ENCODE peak calls at places on chromosomes 16 and 17, in six cellular contexts. One of them, this sample, is unnamed.

GRCh38 chr17:16328997-16329396 is 24.3 kb downstream of the CENPV start:
- DNase-seq in H9: no peak
- DNase-seq in fibroblast of lung: no peak
- DNase-seq in lower leg skin: no peak
- DNase-seq in stimulated activated CD8-positive, alpha-beta memory T cell treated with anti-CD3 and anti-CD28 coated beads, Interleukin-12 subunit alpha, Interleukin-12 subunit beta, amount 100 ng/mL, for 4 hours: no peak
- DNase-seq in GM23338: peak; percentile 26
- DNase-seq in this sample: no peak

GRCh38 chr17:82518826-82519810 is at the start of gene FOXK2:
- DNase-seq in H9: peak; percentile 98
- DNase-seq in fibroblast of lung: peak; percentile 96
- DNase-seq in lower leg skin: peak; percentile 97
- DNase-seq in stimulated activated CD8-positive, alpha-beta memory T cell treated with anti-CD3 and anti-CD28 coated beads, Interleukin-12 subunit alpha, Interleukin-12 subunit beta, amount 100 ng/mL, for 4 hours: peak; percentile 91
- DNase-seq in GM23338: peak; percentile 93
- DNase-seq in this sample: peak; percentile 94

GRCh38 chr16:89268987-89269735 is 51.7 kb downstream of the ZNF778 start:
- DNase-seq in H9: peak; percentile 13
- DNase-seq in fibroblast of lung: peak; percentile 88
- DNase-seq in lower leg skin: no peak
- DNase-seq in stimulated activated CD8-positive, alpha-beta memory T cell treated with anti-CD3 and anti-CD28 coated beads, Interleukin-12 subunit alpha, Interleukin-12 subunit beta, amount 100 ng/mL, for 4 hours: no peak
- DNase-seq in GM23338: no peak
- DNase-seq in this sample: peak; percentile 80

GRCh38 chr17:38867179-38867994 is 2.5 kb upstream of the LASP1 start:
- DNase-seq in H9: peak; percentile 82
- DNase-seq in fibroblast of lung: peak; percentile 79
- DNase-seq in lower leg skin: peak; percentile 85
- DNase-seq in stimulated activated CD8-positive, alpha-beta memory T cell treated with anti-CD3 and anti-CD28 coated beads, Interleukin-12 subunit alpha, Interleukin-12 subunit beta, amount 100 ng/mL, for 4 hours: no peak
- DNase-seq in GM23338: peak; percentile 79
- DNase-seq in this sample: peak; percentile 85

GRCh38 chr17:36148559-36149295 is 27.7 kb downstream of the TBC1D3B start:
- DNase-seq in H9: peak; percentile 89
- DNase-seq in fibroblast of lung: peak; percentile 73
- DNase-seq in lower leg skin: peak; percentile 93
- DNase-seq in stimulated activated CD8-positive, alpha-beta memory T cell treated with anti-CD3 and anti-CD28 coated beads, Interleukin-12 subunit alpha, Interleukin-12 subunit beta, amount 100 ng/mL, for 4 hours: peak; percentile 46
- DNase-seq in GM23338: peak; percentile 74
- DNase-seq in this sample: peak; percentile 53

GRCh38 chr17:8991514-8992285 is 26.2 kb upstream of the PIK3R5 start:
- DNase-seq in H9: peak; percentile 84
- DNase-seq in fibroblast of lung: peak; percentile 63
- DNase-seq in lower leg skin: peak; percentile 91
- DNase-seq in stimulated activated CD8-positive, alpha-beta memory T cell treated with anti-CD3 and anti-CD28 coated beads, Interleukin-12 subunit alpha, Interleukin-12 subunit beta, amount 100 ng/mL, for 4 hours: no peak
- DNase-seq in GM23338: peak; percentile 95
- DNase-seq in this sample: peak; percentile 54

GRCh38 chr17:7912927-7913524 is 3.1 kb downstream of the RNF227 start:
- DNase-seq in H9: peak; percentile 53
- DNase-seq in fibroblast of lung: peak; percentile 86
- DNase-seq in lower leg skin: no peak
- DNase-seq in stimulated activated CD8-positive, alpha-beta memory T cell treated with anti-CD3 and anti-CD28 coated beads, Interleukin-12 subunit alpha, Interleukin-12 subunit beta, amount 100 ng/mL, for 4 hours: no peak
- DNase-seq in GM23338: peak; percentile 84
- DNase-seq in this sample: peak; percentile 81

GRCh38 chr17:3964203-3965122 is at the start of gene ATP2A3:
- DNase-seq in H9: no peak
- DNase-seq in fibroblast of lung: no peak
- DNase-seq in lower leg skin: no peak
- DNase-seq in stimulated activated CD8-positive, alpha-beta memory T cell treated with anti-CD3 and anti-CD28 coated beads, Interleukin-12 subunit alpha, Interleukin-12 subunit beta, amount 100 ng/mL, for 4 hours: peak; percentile 60
- DNase-seq in GM23338: peak; percentile 78
- DNase-seq in this sample: peak; percentile 29

This sample was measured in mesenchymal stem cell.